ENCODE peak calls at places on chromosomes 6 and 20, in five cellular contexts. R, D, B, Q and Z are unnamed samples.
A peak's percentile ranks its signal among the peaks of the same experiment; 100 is the strongest.

GRCh38 chr6:19796452-19796851 is 40.7 kb upstream of the ID4 start:
- DNase-seq in R (no peak), D (no peak), B (no peak), Q (no peak), Z (no peak)

GRCh38 chr6:26104457-26105108 is 17.4 kb downstream of the HFE start:
- DNase-seq in R (peak; percentile 22), D (no peak), B (no peak), Q (no peak), Z (no peak)

GRCh38 chr6:87759491-87760010 is 57.5 kb upstream of the AKIRIN2 start:
- DNase-seq in R (no peak), D (no peak), B (no peak), Q (no peak), Z (no peak)

GRCh38 chr6:54598787-54599309 is 247.7 kb upstream of the FAM83B start:
- DNase-seq in R (no peak), D (no peak), B (no peak), Q (no peak), Z (no peak)

GRCh38 chr20:21713901-21714296 is 8.4 kb downstream of the PAX1 start:
- DNase-seq in R (no peak), D (no peak), B (no peak), Q (no peak), Z (no peak)

GRCh38 chr6:149342525-149342924 is 25.0 kb downstream of the TAB2 start:
- DNase-seq in R (no peak), D (no peak), B (no peak), Q (no peak), Z (no peak)

GRCh38 chr6:32074996-32075532 is 34.1 kb downstream of the TNXB start:
- DNase-seq in R (no peak), D (no peak), B (peak; percentile 34), Q (peak; percentile 45), Z (no peak)

GRCh38 chr6:85678000-85678601 is 35.4 kb upstream of the SYNCRIP start:
- DNase-seq in R (no peak), D (no peak), B (no peak), Q (no peak), Z (no peak)

GRCh38 chr6:20084411-20084810 is 127.9 kb downstream of the MBOAT1 start:
- DNase-seq in R (no peak), D (no peak), B (no peak), Q (peak; percentile 8), Z (no peak)

GRCh38 chr6:75246386-75246785 is 2.8 kb upstream of the COX7A2 start:
- DNase-seq in R (no peak), D (no peak), B (no peak), Q (no peak), Z (no peak)

GRCh38 chr20:64052987-64053840 is 3.8 kb upstream of the SOX18 start:
- DNase-seq in R (no peak), D (no peak), B (no peak), Q (no peak), Z (no peak)

GRCh38 chr6:15754035-15754705 is 91.3 kb upstream of the DTNBP1 start:
- DNase-seq in R (peak; percentile 86), D (no peak), B (peak; percentile 42), Q (peak; percentile 66), Z (no peak)

GRCh38 chr6:116087437-116088027 is 13.1 kb upstream of the NT5DC1 start:
- DNase-seq in R (no peak), D (no peak), B (peak; percentile 78), Q (peak; percentile 82), Z (peak; percentile 9)

GRCh38 chr20:1524004-1524403 is 32.8 kb upstream of the SIRPB2 start:
- DNase-seq in R (no peak), D (no peak), B (no peak), Q (no peak), Z (no peak)

GRCh38 chr6:151205971-151206600 is 33.7 kb upstream of the AKAP12 start:
- DNase-seq in R (no peak), D (no peak), B (no peak), Q (no peak), Z (peak; percentile 75)

GRCh38 chr6:71619836-71620235 is 266.5 kb upstream of the RIMS1 start:
- DNase-seq in R (no peak), D (no peak), B (no peak), Q (no peak), Z (no peak)

GRCh38 chr6:79928478-79928998 is 18.8 kb downstream of the ELOVL4 start:
- DNase-seq in R (no peak), D (no peak), B (no peak), Q (no peak), Z (no peak)

GRCh38 chr20:47304287-47304686 is 52.2 kb downstream of the ZMYND8 start:
- DNase-seq in R (no peak), D (no peak), B (peak; percentile 72), Q (peak; percentile 73), Z (no peak)

GRCh38 chr6:141667580-141668309 is 465.0 kb upstream of the GJE1 start:
- DNase-seq in R (peak; percentile 19), D (no peak), B (peak; percentile 61), Q (peak; percentile 19), Z (no peak)

GRCh38 chr6:166770216-166771116 is 143.4 kb upstream of the RPS6KA2 start:
- DNase-seq in R (peak; percentile 77), D (no peak), B (peak; percentile 10), Q (no peak), Z (peak; percentile 41)

GRCh38 chr6:121794630-121795029 is 359.2 kb downstream of the GJA1 start:
- DNase-seq in R (peak; percentile 14), D (no peak), B (peak; percentile 97), Q (peak; percentile 86), Z (no peak)

GRCh38 chr6:104813552-104813951 is 46.2 kb downstream of the HACE1 start:
- DNase-seq in R (no peak), D (no peak), B (no peak), Q (no peak), Z (no peak)

GRCh38 chr20:36237477-36237876 is 1.2 kb downstream of the AAR2 start:
- DNase-seq in R (no peak), D (no peak), B (no peak), Q (no peak), Z (no peak)

GRCh38 chr6:25670793-25671513 is 18.9 kb downstream of the SCGN start:
- DNase-seq in R (peak; percentile 24), D (no peak), B (no peak), Q (no peak), Z (peak; percentile 34)

GRCh38 chr20:44709797-44710196 is 5.4 kb upstream of the CCN5 start:
- DNase-seq in R (no peak), D (no peak), B (no peak), Q (no peak), Z (no peak)

GRCh38 chr6:13278184-13278583 is 50.2 kb downstream of the TBC1D7 start:
- DNase-seq in R (peak; percentile 57), D (no peak), B (no peak), Q (no peak), Z (no peak)

GRCh38 chr6:8707369-8707768 is 272.0 kb upstream of the SLC35B3 start:
- DNase-seq in R (no peak), D (no peak), B (no peak), Q (no peak), Z (no peak)

GRCh38 chr20:19802492-19803158 is 44.6 kb downstream of the RIN2 start:
- DNase-seq in R (peak; percentile 78), D (no peak), B (peak; percentile 39), Q (peak; percentile 20), Z (peak; percentile 60)

GRCh38 chr20:48455606-48456360 is 372.0 kb downstream of the PREX1 start:
- DNase-seq in R (peak; percentile 86), D (no peak), B (no peak), Q (no peak), Z (no peak)

GRCh38 chr6:109807881-109808280 is 116.8 kb downstream of the FIG4 start:
- DNase-seq in R (no peak), D (no peak), B (no peak), Q (no peak), Z (no peak)
- H2BK5ac ChIP-seq in R (no peak overlapping the region), D (no peak overlapping the region), B (no peak overlapping the region), Q (no peak overlapping the region), Z (no peak overlapping the region)

DNA sequence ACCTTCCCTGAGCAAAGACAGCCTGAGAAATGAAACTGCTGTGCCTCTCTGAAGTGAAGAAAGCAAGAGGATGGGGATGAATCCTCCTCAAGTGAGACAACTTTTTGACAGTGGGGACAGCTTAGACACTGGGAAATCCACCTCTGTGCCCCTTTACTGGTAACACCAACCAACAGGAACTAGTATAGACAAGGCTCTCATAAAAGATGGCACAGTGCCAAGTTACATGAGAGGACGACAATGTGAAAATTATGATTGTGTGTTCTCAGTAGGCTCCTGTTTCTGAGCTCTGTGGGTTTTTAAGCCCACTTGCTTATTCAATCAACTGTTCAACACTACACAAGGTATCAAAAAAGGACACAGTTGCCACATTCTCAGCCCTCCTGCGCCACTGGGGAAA is 41.6 kb upstream of the LYRM2 start:
- DNase-seq in R (no peak), D (no peak), B (no peak), Q (no peak), Z (no peak)
- H3K36me3 ChIP-seq in R (peaks cover 31% of the 10 kb centered on the region), D (peaks cover 52% of the 10 kb centered on the region), B (peaks cover 49% of the 10 kb centered on the region), Q (peaks cover 84% of the 10 kb centered on the region), Z (peaks cover 53% of the 10 kb centered on the region)

DNA sequence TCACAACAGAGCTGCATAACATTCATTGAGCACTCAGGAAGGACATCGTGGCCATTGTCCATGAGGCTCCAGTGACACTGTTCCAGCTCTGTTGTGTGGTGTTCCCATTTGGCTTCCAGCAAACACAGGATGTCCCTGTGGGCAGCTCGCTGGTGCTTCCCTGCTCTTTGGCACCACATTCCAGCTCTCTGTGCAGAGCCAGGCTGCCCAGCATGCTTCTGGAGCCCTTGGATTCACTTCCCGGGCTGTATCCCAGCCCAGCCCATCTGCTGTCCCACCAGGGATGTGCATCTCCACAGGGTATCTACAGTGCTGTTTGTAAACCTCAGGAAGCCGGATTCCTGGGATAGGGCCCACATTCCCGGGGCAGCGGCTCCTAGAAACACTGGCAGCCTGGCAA is 57.2 kb downstream of the CTCFL start:
- DNase-seq in R (no peak), D (no peak), B (no peak), Q (no peak), Z (no peak)
- H2BK5ac ChIP-seq in R (no peak overlapping the region), D (no peak overlapping the region), B (no peak overlapping the region), Q (no peak overlapping the region), Z (no peak overlapping the region)

DNA sequence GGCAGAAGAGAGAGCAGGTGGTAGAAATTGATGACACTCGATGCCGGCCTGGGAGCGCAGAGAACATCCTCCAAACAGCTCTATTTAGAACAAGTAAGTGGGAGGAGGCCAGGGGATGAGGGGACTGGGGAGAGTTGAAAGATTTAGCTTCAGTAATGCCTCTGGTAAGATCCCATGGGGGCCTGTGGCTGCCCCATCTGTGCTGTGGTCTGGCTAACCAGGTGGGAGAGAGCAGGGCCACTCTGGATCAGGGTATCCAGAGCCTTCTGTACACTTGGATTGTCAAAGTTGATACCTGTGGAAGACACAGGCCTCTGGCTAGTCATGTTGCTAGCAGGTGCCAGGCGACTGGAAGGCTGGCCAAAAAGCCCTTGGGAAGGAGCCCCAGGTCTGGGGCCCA is 27.6 kb downstream of the NCOA5 start:
- DNase-seq in R (no peak), D (no peak), B (no peak), Q (no peak), Z (no peak)
- H3K36me3 ChIP-seq in R (peaks cover 24% of the 10 kb centered on the region), D (peaks cover 59% of the 10 kb centered on the region), B (peaks cover 52% of the 10 kb centered on the region), Q (peaks cover 70% of the 10 kb centered on the region), Z (peaks cover 41% of the 10 kb centered on the region)